ENCODE peak calls at places on chromosomes 6 and 20, in eight cellular contexts. G, N, C, U, V, P, M and D are unnamed samples.

GRCh38 chr6:71404145-71404966 is 115.7 kb downstream of the OGFRL1 start:
- DNase-seq in U (no peak), N (no peak), G (no peak), M (peak; percentile 18), C (peak; percentile 15), P (peak; percentile 80), V (peak; percentile 86), D (no peak)

GRCh38 chr6:118506071-118506638 is 41.9 kb upstream of the PLN start:
- DNase-seq in N (no peak), V (no peak), P (no peak), U (no peak), M (no peak), C (no peak), G (no peak), D (no peak)

GRCh38 chr6:127484207-127484858 is 25.1 kb upstream of the KIAA0408 start:
- DNase-seq in M (peak; percentile 70), P (no peak), U (no peak), V (peak; percentile 75), G (no peak), N (no peak), C (peak; percentile 52), D (no peak)

GRCh38 chr6:6803180-6803978 is 214.9 kb downstream of the LY86 start:
- DNase-seq in N (no peak), P (no peak), V (peak; percentile 97), C (peak; percentile 67), M (no peak), U (peak; percentile 46), G (no peak), D (no peak)

GRCh38 chr20:57921701-57922482 is 212.1 kb upstream of the PMEPA1 start:
- DNase-seq in G (no peak), V (no peak), N (no peak), M (no peak), C (no peak), U (no peak), P (no peak), D (no peak)

GRCh38 chr20:17525650-17526049 is 5.5 kb downstream of the BFSP1 start:
- DNase-seq in G (no peak), N (no peak), P (peak; percentile 84), U (peak; percentile 77), M (peak; percentile 27), V (peak; percentile 56), C (peak; percentile 71), D (no peak)

GRCh38 chr6:40997256-40997957 is 41.6 kb downstream of the UNC5CL start:
- DNase-seq in V (peak; percentile 90), M (peak; percentile 34), N (no peak), G (no peak), U (peak; percentile 86), P (peak; percentile 99), C (peak; percentile 43), D (no peak)

GRCh38 chr6:125924697-125925358 is 31.7 kb upstream of the HINT3 start:
- DNase-seq in C (no peak), M (no peak), G (no peak), V (no peak), P (no peak), U (no peak), N (no peak), D (no peak)

DNA sequence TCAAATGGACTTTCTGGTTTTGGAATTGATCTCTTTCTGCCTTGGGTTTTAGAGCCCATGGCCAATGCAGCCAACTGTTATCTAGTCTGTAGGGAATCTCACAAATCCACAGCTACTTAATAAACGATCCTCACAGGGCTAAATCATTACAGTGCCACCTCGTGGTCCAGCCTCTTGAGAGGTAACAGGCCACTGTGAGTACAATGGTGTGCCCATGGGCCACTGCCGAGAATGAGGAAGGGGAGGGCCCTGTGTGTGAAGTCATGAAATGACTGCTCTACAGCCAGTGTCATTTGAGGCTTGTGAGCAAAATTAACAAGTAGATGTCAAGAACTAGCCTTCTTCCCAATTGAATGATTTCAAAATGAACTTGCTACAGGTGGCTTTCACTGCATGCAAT is 54.3 kb upstream of the GMPR start:
- DNase-seq in M (no peak), V (peak; percentile 71), N (no peak), P (peak; percentile 85), C (peak; percentile 77), U (no peak), G (peak; percentile 60), D (no peak)
- H3K4me1 ChIP-seq in M (no peaks in the 10 kb centered on the region), V (no peaks in the 10 kb centered on the region), N (no peaks in the 10 kb centered on the region), P (no peaks in the 10 kb centered on the region), C (no peaks in the 10 kb centered on the region), U (peaks cover 28% of the 10 kb centered on the region), G (no peaks in the 10 kb centered on the region), D (no peaks in the 10 kb centered on the region)

DNA sequence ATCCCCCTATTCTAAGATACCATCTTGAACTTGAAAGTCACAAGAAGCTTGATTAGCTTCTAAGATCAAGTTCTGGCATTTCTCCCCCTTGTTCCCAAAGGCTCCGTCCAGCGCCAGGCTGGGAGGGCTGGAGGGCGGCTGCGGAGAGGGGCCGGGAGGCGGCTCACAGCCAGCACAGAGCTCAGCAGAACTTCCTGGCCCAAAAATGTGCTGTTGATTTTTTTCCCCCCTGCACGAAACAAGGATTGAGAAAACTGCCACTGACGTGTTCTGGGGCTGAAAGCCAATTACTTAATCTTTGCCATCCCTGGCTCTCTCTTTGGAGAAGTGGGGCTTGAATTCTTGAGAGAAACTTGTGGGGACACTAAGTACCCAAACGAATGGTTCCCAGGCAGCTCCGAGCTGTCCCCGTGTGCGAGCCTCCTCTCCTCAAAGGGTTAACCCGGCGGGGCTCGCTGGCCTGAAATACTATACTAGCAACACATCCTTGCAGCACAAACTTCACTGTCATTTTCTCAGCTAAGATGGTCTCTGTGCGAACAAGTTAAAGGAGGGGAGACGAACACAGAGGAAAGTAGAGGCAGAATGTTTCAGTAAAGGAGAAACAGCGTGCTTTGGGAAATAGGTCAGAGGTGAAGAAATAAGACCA is 454 bp downstream of the TRAF3IP2 start:
- DNase-seq in P (peak; percentile 88), N (peak; percentile 94), M (peak; percentile 71), U (peak; percentile 58), G (peak; percentile 67), C (peak; percentile 34), V (peak; percentile 44), D (peak; percentile 81)
- H3K4me1 ChIP-seq in P (peaks cover 14% of the 10 kb centered on the region), N (peaks cover 17% of the 10 kb centered on the region), M (peaks cover 28% of the 10 kb centered on the region), U (peaks cover 22% of the 10 kb centered on the region), G (no peaks in the 10 kb centered on the region), C (peaks cover 16% of the 10 kb centered on the region), V (peaks cover 37% of the 10 kb centered on the region), D (peaks cover 58% of the 10 kb centered on the region)

GRCh38 chr20:33650111-33650752 is 11.9 kb upstream of the C20orf144 start:
- DNase-seq in P (no peak), M (no peak), C (no peak), N (peak; percentile 40), G (no peak), U (no peak), V (no peak), D (no peak)
- H3K4me1 ChIP-seq in P (no peaks in the 10 kb centered on the region), M (no peaks in the 10 kb centered on the region), C (no peaks in the 10 kb centered on the region), N (peaks cover 9% of the 10 kb centered on the region), G (no peaks in the 10 kb centered on the region), U (peaks cover 23% of the 10 kb centered on the region), V (peaks cover 44% of the 10 kb centered on the region), D (peaks cover 50% of the 10 kb centered on the region)

GRCh38 chr20:9070304-9070703 is 1.4 kb downstream of the PLCB4 start:
- DNase-seq in G (no peak), C (no peak), V (no peak), N (no peak), U (no peak), M (no peak), P (no peak), D (no peak)
- H3K4me1 ChIP-seq in G (no peaks in the 10 kb centered on the region), C (no peaks in the 10 kb centered on the region), V (peaks cover 43% of the 10 kb centered on the region), N (peaks cover 8% of the 10 kb centered on the region), U (peaks cover 21% of the 10 kb centered on the region), M (peaks cover 21% of the 10 kb centered on the region), P (peaks cover 19% of the 10 kb centered on the region), D (peaks cover 76% of the 10 kb centered on the region)